ENCODE peak calls at places on chromosomes 2 and 18, in nine cellular contexts. One of them, this sample, is unnamed.
A peak's percentile ranks its signal among the peaks of the same experiment; 100 is the strongest.

GRCh38 chr18:58201728-58202405 is 157.8 kb downstream of the NEDD4L start:
- DNase-seq in mucosa of descending colon: no peak
- DNase-seq in body of pancreas: no peak
- DNase-seq in CD4-positive, alpha-beta T cell: no peak
- DNase-seq in iPS-NIHi11: no peak
- DNase-seq in skeletal muscle cell: no peak
- DNase-seq in NCI-H1092 treated with DMSO at 0.1 percent for 48 hours: peak; percentile 39
- DNase-seq in anterior cingulate cortex: no peak
- DNase-seq in NCI-H2081: no peak
- DNase-seq in this sample: no peak

GRCh38 chr2:102103992-102104871 is 38.3 kb upstream of the IL1R1 start:
- DNase-seq in NCI-H1092 treated with DMSO at 0.1 percent for 48 hours: no peak
- DNase-seq in skeletal muscle cell: peak; percentile 86
- DNase-seq in NCI-H2081: no peak
- DNase-seq in body of pancreas: peak; percentile 58
- DNase-seq in mucosa of descending colon: peak; percentile 68
- DNase-seq in CD4-positive, alpha-beta T cell: peak; percentile 46
- DNase-seq in iPS-NIHi11: no peak
- DNase-seq in anterior cingulate cortex: no peak
- DNase-seq in this sample: peak; percentile 72

GRCh38 chr2:205752924-205753323 is 70.6 kb downstream of the NRP2 start:
- DNase-seq in NCI-H1092 treated with DMSO at 0.1 percent for 48 hours: no peak
- DNase-seq in iPS-NIHi11: no peak
- DNase-seq in NCI-H2081: no peak
- DNase-seq in anterior cingulate cortex: no peak
- DNase-seq in skeletal muscle cell: no peak
- DNase-seq in mucosa of descending colon: no peak
- DNase-seq in body of pancreas: no peak
- DNase-seq in CD4-positive, alpha-beta T cell: no peak
- DNase-seq in this sample: no peak

GRCh38 chr2:147331790-147332419 is 512.9 kb upstream of the ACVR2A start:
- DNase-seq in iPS-NIHi11: peak; percentile 55
- DNase-seq in anterior cingulate cortex: no peak
- DNase-seq in body of pancreas: peak; percentile 31
- DNase-seq in NCI-H2081: peak; percentile 71
- DNase-seq in mucosa of descending colon: peak; percentile 82
- DNase-seq in CD4-positive, alpha-beta T cell: no peak
- DNase-seq in NCI-H1092 treated with DMSO at 0.1 percent for 48 hours: peak; percentile 62
- DNase-seq in skeletal muscle cell: no peak
- DNase-seq in this sample: no peak

GRCh38 chr2:222361787-222362186 is 62.6 kb upstream of the SGPP2 start:
- DNase-seq in mucosa of descending colon: no peak
- DNase-seq in NCI-H2081: no peak
- DNase-seq in NCI-H1092 treated with DMSO at 0.1 percent for 48 hours: no peak
- DNase-seq in iPS-NIHi11: no peak
- DNase-seq in skeletal muscle cell: no peak
- DNase-seq in CD4-positive, alpha-beta T cell: no peak
- DNase-seq in body of pancreas: no peak
- DNase-seq in anterior cingulate cortex: no peak
- DNase-seq in this sample: no peak

GRCh38 chr18:22285299-22286140 is 116.1 kb downstream of the GATA6 start:
- DNase-seq in iPS-NIHi11: no peak
- DNase-seq in body of pancreas: no peak
- DNase-seq in skeletal muscle cell: no peak
- DNase-seq in CD4-positive, alpha-beta T cell: no peak
- DNase-seq in NCI-H1092 treated with DMSO at 0.1 percent for 48 hours: no peak
- DNase-seq in NCI-H2081: no peak
- DNase-seq in anterior cingulate cortex: no peak
- DNase-seq in mucosa of descending colon: peak; percentile 25
- DNase-seq in this sample: no peak

GRCh38 chr2:8337321-8337720 is 344.5 kb upstream of the ID2 start:
- DNase-seq in anterior cingulate cortex: no peak
- DNase-seq in skeletal muscle cell: no peak
- DNase-seq in NCI-H2081: no peak
- DNase-seq in body of pancreas: no peak
- DNase-seq in CD4-positive, alpha-beta T cell: no peak
- DNase-seq in iPS-NIHi11: no peak
- DNase-seq in mucosa of descending colon: no peak
- DNase-seq in NCI-H1092 treated with DMSO at 0.1 percent for 48 hours: no peak
- DNase-seq in this sample: no peak

GRCh38 chr18:50747849-50748242 is 72.0 kb downstream of the MRO start:
- DNase-seq in iPS-NIHi11: no peak
- DNase-seq in CD4-positive, alpha-beta T cell: no peak
- DNase-seq in anterior cingulate cortex: no peak
- DNase-seq in body of pancreas: no peak
- DNase-seq in mucosa of descending colon: no peak
- DNase-seq in NCI-H1092 treated with DMSO at 0.1 percent for 48 hours: no peak
- DNase-seq in NCI-H2081: no peak
- DNase-seq in skeletal muscle cell: no peak
- DNase-seq in this sample: no peak

GRCh38 chr2:69616755-69617154 is 26.8 kb downstream of the AAK1 start:
- DNase-seq in body of pancreas: no peak
- DNase-seq in NCI-H1092 treated with DMSO at 0.1 percent for 48 hours: no peak
- DNase-seq in mucosa of descending colon: no peak
- DNase-seq in skeletal muscle cell: no peak
- DNase-seq in CD4-positive, alpha-beta T cell: no peak
- DNase-seq in iPS-NIHi11: no peak
- DNase-seq in anterior cingulate cortex: no peak
- DNase-seq in NCI-H2081: no peak
- DNase-seq in this sample: no peak

GRCh38 chr2:239719791-239720410 is 305.2 kb downstream of the NDUFA10 start:
- DNase-seq in body of pancreas: no peak
- DNase-seq in skeletal muscle cell: no peak
- DNase-seq in iPS-NIHi11: no peak
- DNase-seq in NCI-H2081: no peak
- DNase-seq in NCI-H1092 treated with DMSO at 0.1 percent for 48 hours: no peak
- DNase-seq in anterior cingulate cortex: no peak
- DNase-seq in mucosa of descending colon: no peak
- DNase-seq in CD4-positive, alpha-beta T cell: peak; percentile 11
- DNase-seq in this sample: no peak

GRCh38 chr18:64872710-64873458 is 724.0 kb upstream of the LINC00305 start:
- DNase-seq in CD4-positive, alpha-beta T cell: no peak
- DNase-seq in anterior cingulate cortex: no peak
- DNase-seq in NCI-H2081: no peak
- DNase-seq in NCI-H1092 treated with DMSO at 0.1 percent for 48 hours: no peak
- DNase-seq in skeletal muscle cell: no peak
- DNase-seq in iPS-NIHi11: no peak
- DNase-seq in body of pancreas: no peak
- DNase-seq in mucosa of descending colon: peak; percentile 8
- DNase-seq in this sample: no peak

GRCh38 chr2:234795974-234796690 is 155.7 kb upstream of the SH3BP4 start:
- DNase-seq in NCI-H1092 treated with DMSO at 0.1 percent for 48 hours: peak; percentile 48
- DNase-seq in skeletal muscle cell: no peak
- DNase-seq in mucosa of descending colon: no peak
- DNase-seq in anterior cingulate cortex: no peak
- DNase-seq in CD4-positive, alpha-beta T cell: no peak
- DNase-seq in body of pancreas: no peak
- DNase-seq in NCI-H2081: peak; percentile 12
- DNase-seq in iPS-NIHi11: no peak
- DNase-seq in this sample: no peak

GRCh38 chr2:186575302-186575701 is 14.6 kb upstream of the ITGAV start:
- DNase-seq in NCI-H1092 treated with DMSO at 0.1 percent for 48 hours: no peak
- DNase-seq in CD4-positive, alpha-beta T cell: no peak
- DNase-seq in NCI-H2081: peak; percentile 8
- DNase-seq in anterior cingulate cortex: no peak
- DNase-seq in mucosa of descending colon: peak; percentile 27
- DNase-seq in skeletal muscle cell: peak; percentile 99
- DNase-seq in body of pancreas: no peak
- DNase-seq in iPS-NIHi11: peak; percentile 56
- DNase-seq in this sample: no peak

GRCh38 chr2:46392561-46393351 is 86.6 kb upstream of the TMEM247 start:
- DNase-seq in iPS-NIHi11: no peak
- DNase-seq in anterior cingulate cortex: no peak
- DNase-seq in NCI-H1092 treated with DMSO at 0.1 percent for 48 hours: no peak
- DNase-seq in mucosa of descending colon: no peak
- DNase-seq in CD4-positive, alpha-beta T cell: no peak
- DNase-seq in body of pancreas: no peak
- DNase-seq in NCI-H2081: no peak
- DNase-seq in skeletal muscle cell: no peak
- DNase-seq in this sample: no peak

GRCh38 chr2:165469417-165469816 is at the start of gene CSRNP3:
- DNase-seq in mucosa of descending colon: peak; percentile 76
- DNase-seq in CD4-positive, alpha-beta T cell: no peak
- DNase-seq in iPS-NIHi11: peak; percentile 84
- DNase-seq in NCI-H1092 treated with DMSO at 0.1 percent for 48 hours: peak; percentile 94
- DNase-seq in skeletal muscle cell: peak; percentile 68
- DNase-seq in anterior cingulate cortex: peak; percentile 30
- DNase-seq in NCI-H2081: peak; percentile 98
- DNase-seq in body of pancreas: peak; percentile 75
- DNase-seq in this sample: peak; percentile 70

GRCh38 chr2:113175101-113175628 is 1.4 kb downstream of the PSD4 start:
- DNase-seq in CD4-positive, alpha-beta T cell: peak; percentile 56
- DNase-seq in body of pancreas: no peak
- DNase-seq in NCI-H2081: no peak
- DNase-seq in iPS-NIHi11: no peak
- DNase-seq in skeletal muscle cell: no peak
- DNase-seq in NCI-H1092 treated with DMSO at 0.1 percent for 48 hours: no peak
- DNase-seq in mucosa of descending colon: peak; percentile 64
- DNase-seq in anterior cingulate cortex: no peak
- DNase-seq in this sample: no peak

GRCh38 chr2:175836361-175836760 is 165.7 kb downstream of the LNPK start:
- DNase-seq in NCI-H2081: no peak
- DNase-seq in NCI-H1092 treated with DMSO at 0.1 percent for 48 hours: no peak
- DNase-seq in iPS-NIHi11: no peak
- DNase-seq in anterior cingulate cortex: no peak
- DNase-seq in body of pancreas: no peak
- DNase-seq in CD4-positive, alpha-beta T cell: no peak
- DNase-seq in skeletal muscle cell: no peak
- DNase-seq in mucosa of descending colon: no peak
- DNase-seq in this sample: no peak

GRCh38 chr2:73085691-73086090 is 14.2 kb upstream of the SFXN5 start:
- DNase-seq in skeletal muscle cell: no peak
- DNase-seq in mucosa of descending colon: peak; percentile 95
- DNase-seq in iPS-NIHi11: peak; percentile 83
- DNase-seq in CD4-positive, alpha-beta T cell: peak; percentile 85
- DNase-seq in NCI-H1092 treated with DMSO at 0.1 percent for 48 hours: peak; percentile 17
- DNase-seq in anterior cingulate cortex: peak; percentile 76
- DNase-seq in body of pancreas: peak; percentile 87
- DNase-seq in NCI-H2081: peak; percentile 68
- DNase-seq in this sample: peak; percentile 84

GRCh38 chr18:49726564-49726963 is 86.8 kb downstream of the ACAA2 start:
- DNase-seq in anterior cingulate cortex: no peak
- DNase-seq in CD4-positive, alpha-beta T cell: no peak
- DNase-seq in iPS-NIHi11: no peak
- DNase-seq in body of pancreas: no peak
- DNase-seq in NCI-H1092 treated with DMSO at 0.1 percent for 48 hours: no peak
- DNase-seq in skeletal muscle cell: no peak
- DNase-seq in NCI-H2081: no peak
- DNase-seq in mucosa of descending colon: no peak
- DNase-seq in this sample: no peak

GRCh38 chr2:52192656-52193055 is 1160.7 kb upstream of the NRXN1 start:
- DNase-seq in mucosa of descending colon: no peak
- DNase-seq in skeletal muscle cell: no peak
- DNase-seq in NCI-H1092 treated with DMSO at 0.1 percent for 48 hours: no peak
- DNase-seq in CD4-positive, alpha-beta T cell: no peak
- DNase-seq in anterior cingulate cortex: no peak
- DNase-seq in iPS-NIHi11: no peak
- DNase-seq in body of pancreas: no peak
- DNase-seq in NCI-H2081: no peak
- DNase-seq in this sample: no peak

GRCh38 chr2:43594875-43595274 is 963 bp downstream of the THADA start:
- DNase-seq in CD4-positive, alpha-beta T cell: no peak
- DNase-seq in anterior cingulate cortex: no peak
- DNase-seq in body of pancreas: no peak
- DNase-seq in skeletal muscle cell: no peak
- DNase-seq in NCI-H2081: no peak
- DNase-seq in mucosa of descending colon: no peak
- DNase-seq in NCI-H1092 treated with DMSO at 0.1 percent for 48 hours: no peak
- DNase-seq in iPS-NIHi11: no peak
- DNase-seq in this sample: no peak

GRCh38 chr2:23482188-23482587 is 97.2 kb downstream of the KLHL29 start:
- DNase-seq in anterior cingulate cortex: no peak
- DNase-seq in body of pancreas: no peak
- DNase-seq in mucosa of descending colon: no peak
- DNase-seq in CD4-positive, alpha-beta T cell: no peak
- DNase-seq in NCI-H1092 treated with DMSO at 0.1 percent for 48 hours: no peak
- DNase-seq in iPS-NIHi11: no peak
- DNase-seq in skeletal muscle cell: no peak
- DNase-seq in NCI-H2081: peak; percentile 44
- DNase-seq in this sample: no peak

GRCh38 chr2:25936889-25937545 is 45.3 kb downstream of the KIF3C start:
- DNase-seq in NCI-H2081: no peak
- DNase-seq in iPS-NIHi11: no peak
- DNase-seq in CD4-positive, alpha-beta T cell: no peak
- DNase-seq in NCI-H1092 treated with DMSO at 0.1 percent for 48 hours: no peak
- DNase-seq in mucosa of descending colon: no peak
- DNase-seq in anterior cingulate cortex: no peak
- DNase-seq in body of pancreas: no peak
- DNase-seq in skeletal muscle cell: peak; percentile 39
- DNase-seq in this sample: no peak

GRCh38 chr2:112836695-112837117 is at the start of gene IL1B:
- DNase-seq in NCI-H2081: no peak
- DNase-seq in iPS-NIHi11: no peak
- DNase-seq in body of pancreas: no peak
- DNase-seq in skeletal muscle cell: peak; percentile 73
- DNase-seq in anterior cingulate cortex: no peak
- DNase-seq in CD4-positive, alpha-beta T cell: no peak
- DNase-seq in NCI-H1092 treated with DMSO at 0.1 percent for 48 hours: no peak
- DNase-seq in mucosa of descending colon: no peak
- DNase-seq in this sample: no peak

GRCh38 chr2:102520009-102520408 is 47.0 kb downstream of the SLC9A4 start:
- DNase-seq in body of pancreas: no peak
- DNase-seq in NCI-H1092 treated with DMSO at 0.1 percent for 48 hours: peak; percentile 3
- DNase-seq in CD4-positive, alpha-beta T cell: no peak
- DNase-seq in mucosa of descending colon: peak; percentile 35
- DNase-seq in anterior cingulate cortex: no peak
- DNase-seq in NCI-H2081: peak; percentile 36
- DNase-seq in iPS-NIHi11: peak; percentile 72
- DNase-seq in skeletal muscle cell: no peak
- DNase-seq in this sample: peak; percentile 31

GRCh38 chr2:237488295-237488694 is 1.2 kb downstream of the MLPH start:
- DNase-seq in CD4-positive, alpha-beta T cell: no peak
- DNase-seq in iPS-NIHi11: no peak
- DNase-seq in mucosa of descending colon: no peak
- DNase-seq in anterior cingulate cortex: no peak
- DNase-seq in body of pancreas: no peak
- DNase-seq in NCI-H2081: no peak
- DNase-seq in NCI-H1092 treated with DMSO at 0.1 percent for 48 hours: no peak
- DNase-seq in skeletal muscle cell: no peak
- DNase-seq in this sample: no peak

GRCh38 chr2:42164046-42164445 is 5.1 kb upstream of the EML4 start:
- DNase-seq in CD4-positive, alpha-beta T cell: no peak
- DNase-seq in skeletal muscle cell: no peak
- DNase-seq in NCI-H2081: no peak
- DNase-seq in iPS-NIHi11: no peak
- DNase-seq in mucosa of descending colon: no peak
- DNase-seq in anterior cingulate cortex: no peak
- DNase-seq in body of pancreas: no peak
- DNase-seq in NCI-H1092 treated with DMSO at 0.1 percent for 48 hours: no peak
- DNase-seq in this sample: no peak

GRCh38 chr2:72824224-72824842 is 1.5 kb downstream of the EXOC6B start:
- DNase-seq in skeletal muscle cell: no peak
- DNase-seq in NCI-H1092 treated with DMSO at 0.1 percent for 48 hours: no peak
- DNase-seq in iPS-NIHi11: no peak
- DNase-seq in CD4-positive, alpha-beta T cell: no peak
- DNase-seq in NCI-H2081: no peak
- DNase-seq in mucosa of descending colon: no peak
- DNase-seq in body of pancreas: no peak
- DNase-seq in anterior cingulate cortex: no peak
- DNase-seq in this sample: no peak

GRCh38 chr18:22856870-22857269 is 76.3 kb upstream of the RBBP8 start:
- DNase-seq in NCI-H2081: no peak
- DNase-seq in skeletal muscle cell: no peak
- DNase-seq in mucosa of descending colon: no peak
- DNase-seq in iPS-NIHi11: peak; percentile 55
- DNase-seq in NCI-H1092 treated with DMSO at 0.1 percent for 48 hours: no peak
- DNase-seq in anterior cingulate cortex: no peak
- DNase-seq in body of pancreas: no peak
- DNase-seq in CD4-positive, alpha-beta T cell: no peak
- DNase-seq in this sample: no peak

GRCh38 chr2:164000171-164000570 is 264.4 kb upstream of the FIGN start:
- DNase-seq in body of pancreas: no peak
- DNase-seq in mucosa of descending colon: no peak
- DNase-seq in NCI-H1092 treated with DMSO at 0.1 percent for 48 hours: no peak
- DNase-seq in iPS-NIHi11: no peak
- DNase-seq in anterior cingulate cortex: no peak
- DNase-seq in skeletal muscle cell: no peak
- DNase-seq in CD4-positive, alpha-beta T cell: no peak
- DNase-seq in NCI-H2081: no peak
- DNase-seq in this sample: no peak

GRCh38 chr18:1657888-1658287 is 753.2 kb downstream of the ADCYAP1 start:
- DNase-seq in NCI-H1092 treated with DMSO at 0.1 percent for 48 hours: no peak
- DNase-seq in NCI-H2081: no peak
- DNase-seq in mucosa of descending colon: no peak
- DNase-seq in iPS-NIHi11: no peak
- DNase-seq in anterior cingulate cortex: no peak
- DNase-seq in body of pancreas: no peak
- DNase-seq in skeletal muscle cell: no peak
- DNase-seq in CD4-positive, alpha-beta T cell: no peak
- DNase-seq in this sample: no peak